ENCODE peak calls at places on chromosomes 7 and 10, in six cellular contexts. One of them, this sample, is unnamed.

GRCh38 chr10:131314799-131315198 is 3.3 kb upstream of the TCERG1L start:
- DNase-seq in IMR-90: no peak
- DNase-seq in GM23248: no peak
- DNase-seq in CD8-positive, alpha-beta T cell: no peak
- DNase-seq in mesenchymal stem cell: no peak
- DNase-seq in NT2/D1: no peak
- DNase-seq in this sample: no peak

GRCh38 chr10:32446701-32447406 is 914 bp downstream of the CCDC7 start:
- DNase-seq in IMR-90: peak; percentile 22
- DNase-seq in NT2/D1: peak; percentile 0
- DNase-seq in GM23248: peak; percentile 72
- DNase-seq in mesenchymal stem cell: peak; percentile 5
- DNase-seq in CD8-positive, alpha-beta T cell: no peak
- DNase-seq in this sample: peak; percentile 80

GRCh38 chr7:18573410-18574234 is 78.1 kb downstream of the HDAC9 start:
- DNase-seq in mesenchymal stem cell: no peak
- DNase-seq in NT2/D1: no peak
- DNase-seq in GM23248: no peak
- DNase-seq in IMR-90: no peak
- DNase-seq in CD8-positive, alpha-beta T cell: no peak
- DNase-seq in this sample: no peak

GRCh38 chr10:97173036-97173435 is 12.7 kb downstream of the SLIT1 start:
- DNase-seq in GM23248: no peak
- DNase-seq in mesenchymal stem cell: no peak
- DNase-seq in IMR-90: no peak
- DNase-seq in NT2/D1: no peak
- DNase-seq in CD8-positive, alpha-beta T cell: no peak
- DNase-seq in this sample: no peak

GRCh38 chr7:98957766-98958165 is 79.4 kb downstream of the TRRAP start:
- DNase-seq in mesenchymal stem cell: no peak
- DNase-seq in IMR-90: no peak
- DNase-seq in GM23248: no peak
- DNase-seq in NT2/D1: no peak
- DNase-seq in CD8-positive, alpha-beta T cell: no peak
- DNase-seq in this sample: no peak

GRCh38 chr7:37201003-37201875 is 247.4 kb downstream of the ELMO1 start:
- DNase-seq in GM23248: peak; percentile 85
- DNase-seq in IMR-90: peak; percentile 68
- DNase-seq in CD8-positive, alpha-beta T cell: peak; percentile 55
- DNase-seq in mesenchymal stem cell: peak; percentile 82
- DNase-seq in NT2/D1: peak; percentile 85
- DNase-seq in this sample: peak; percentile 49

GRCh38 chr10:131874991-131875451 is 25.8 kb upstream of the PPP2R2D start:
- DNase-seq in NT2/D1: peak; percentile 61
- DNase-seq in CD8-positive, alpha-beta T cell: peak; percentile 45
- DNase-seq in GM23248: peak; percentile 89
- DNase-seq in mesenchymal stem cell: peak; percentile 74
- DNase-seq in IMR-90: peak; percentile 72
- DNase-seq in this sample: peak; percentile 89

GRCh38 chr10:23834096-23834495 is 374.8 kb upstream of the KIAA1217 start:
- DNase-seq in GM23248: no peak
- DNase-seq in CD8-positive, alpha-beta T cell: no peak
- DNase-seq in NT2/D1: no peak
- DNase-seq in IMR-90: no peak
- DNase-seq in mesenchymal stem cell: no peak
- DNase-seq in this sample: no peak

GRCh38 chr7:36232555-36232954 is 79.5 kb downstream of the EEPD1 start:
- DNase-seq in IMR-90: no peak
- DNase-seq in CD8-positive, alpha-beta T cell: no peak
- DNase-seq in GM23248: no peak
- DNase-seq in mesenchymal stem cell: no peak
- DNase-seq in NT2/D1: no peak
- DNase-seq in this sample: no peak

GRCh38 chr7:116801092-116801710 is 61.2 kb upstream of the CAPZA2 start:
- DNase-seq in IMR-90: peak; percentile 87
- DNase-seq in CD8-positive, alpha-beta T cell: no peak
- DNase-seq in GM23248: peak; percentile 89
- DNase-seq in mesenchymal stem cell: peak; percentile 68
- DNase-seq in NT2/D1: no peak
- DNase-seq in this sample: no peak

GRCh38 chr7:72445075-72445474 is 32.9 kb upstream of the CALN1 start:
- DNase-seq in NT2/D1: no peak
- DNase-seq in mesenchymal stem cell: no peak
- DNase-seq in CD8-positive, alpha-beta T cell: no peak
- DNase-seq in GM23248: no peak
- DNase-seq in IMR-90: no peak
- DNase-seq in this sample: no peak

GRCh38 chr10:14383266-14383665 is 52.5 kb upstream of the FRMD4A start:
- DNase-seq in IMR-90: peak; percentile 60
- DNase-seq in NT2/D1: no peak
- DNase-seq in mesenchymal stem cell: peak; percentile 17
- DNase-seq in GM23248: peak; percentile 25
- DNase-seq in CD8-positive, alpha-beta T cell: no peak
- DNase-seq in this sample: peak; percentile 19

GRCh38 chr7:96329189-96329588 is 7.3 kb upstream of the SLC25A13 start:
- DNase-seq in IMR-90: no peak
- DNase-seq in CD8-positive, alpha-beta T cell: no peak
- DNase-seq in NT2/D1: no peak
- DNase-seq in GM23248: no peak
- DNase-seq in mesenchymal stem cell: no peak
- DNase-seq in this sample: peak; percentile 43

GRCh38 chr7:92461027-92462003 is 14.0 kb downstream of the GATAD1 start:
- DNase-seq in CD8-positive, alpha-beta T cell: peak; percentile 14
- DNase-seq in GM23248: peak; percentile 71
- DNase-seq in mesenchymal stem cell: peak; percentile 51
- DNase-seq in IMR-90: peak; percentile 38
- DNase-seq in NT2/D1: no peak
- DNase-seq in this sample: peak; percentile 63

GRCh38 chr10:1736972-1737221 is 428 bp downstream of the ADARB2 start:
- DNase-seq in NT2/D1: no peak
- DNase-seq in mesenchymal stem cell: no peak
- DNase-seq in CD8-positive, alpha-beta T cell: no peak
- DNase-seq in GM23248: no peak
- DNase-seq in IMR-90: no peak
- DNase-seq in this sample: no peak

GRCh38 chr7:74061840-74062539 is 21.6 kb upstream of the LIMK1 start:
- DNase-seq in CD8-positive, alpha-beta T cell: peak; percentile 71
- DNase-seq in NT2/D1: no peak
- DNase-seq in mesenchymal stem cell: peak; percentile 93
- DNase-seq in GM23248: peak; percentile 97
- DNase-seq in IMR-90: peak; percentile 91
- DNase-seq in this sample: no peak

GRCh38 chr7:130888017-130888371 is 154.0 kb upstream of the KLF14 start:
- DNase-seq in IMR-90: no peak
- DNase-seq in CD8-positive, alpha-beta T cell: no peak
- DNase-seq in GM23248: peak; percentile 72
- DNase-seq in mesenchymal stem cell: peak; percentile 64
- DNase-seq in NT2/D1: no peak
- DNase-seq in this sample: no peak

GRCh38 chr7:29196191-29196590 is 1.6 kb downstream of the CHN2 start:
- DNase-seq in IMR-90: no peak
- DNase-seq in CD8-positive, alpha-beta T cell: no peak
- DNase-seq in mesenchymal stem cell: no peak
- DNase-seq in NT2/D1: no peak
- DNase-seq in GM23248: no peak
- DNase-seq in this sample: no peak

GRCh38 chr7:57772126-57772924 is 322.3 kb downstream of the ZNF716 start:
- DNase-seq in CD8-positive, alpha-beta T cell: no peak
- DNase-seq in NT2/D1: no peak
- DNase-seq in IMR-90: no peak
- DNase-seq in GM23248: no peak
- DNase-seq in mesenchymal stem cell: no peak
- DNase-seq in this sample: no peak

GRCh38 chr7:57774300-57774699 is 324.3 kb downstream of the ZNF716 start:
- DNase-seq in NT2/D1: no peak
- DNase-seq in CD8-positive, alpha-beta T cell: no peak
- DNase-seq in GM23248: no peak
- DNase-seq in IMR-90: no peak
- DNase-seq in mesenchymal stem cell: no peak
- DNase-seq in this sample: no peak

GRCh38 chr7:57769958-57770357 is 320.0 kb downstream of the ZNF716 start:
- DNase-seq in GM23248: no peak
- DNase-seq in CD8-positive, alpha-beta T cell: no peak
- DNase-seq in IMR-90: no peak
- DNase-seq in mesenchymal stem cell: no peak
- DNase-seq in NT2/D1: no peak
- DNase-seq in this sample: no peak

DNA sequence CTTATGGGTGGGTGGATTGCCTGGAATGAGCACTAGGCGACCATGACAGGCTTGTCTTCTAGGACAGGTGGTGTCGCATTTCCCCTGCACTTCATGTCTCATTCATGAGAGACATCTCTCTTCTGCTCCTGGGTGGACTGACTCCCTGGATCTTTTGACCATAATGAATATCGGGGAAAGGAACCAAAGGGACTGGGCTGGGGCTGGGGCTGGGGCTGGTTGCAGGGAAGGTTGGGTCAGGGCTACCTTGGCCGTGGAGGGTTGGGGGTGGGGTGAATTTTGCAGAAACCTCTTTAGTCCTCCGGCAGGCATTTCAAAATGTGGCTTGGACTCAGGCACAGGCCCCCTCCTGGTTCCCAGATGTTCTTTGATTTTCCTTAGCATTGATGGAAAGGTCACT is 319.2 kb downstream of the ZNF716 start:
- DNase-seq in mesenchymal stem cell: no peak
- DNase-seq in CD8-positive, alpha-beta T cell: no peak
- DNase-seq in GM23248: no peak
- DNase-seq in NT2/D1: no peak
- DNase-seq in IMR-90: no peak
- DNase-seq in this sample: no peak
- H3K36me3 ChIP-seq in mesenchymal stem cell: no peaks in the 10 kb centered on the region
- H3K36me3 ChIP-seq in CD8-positive, alpha-beta T cell: no peaks in the 10 kb centered on the region
- H3K36me3 ChIP-seq in GM23248: no peaks in the 10 kb centered on the region
- H3K36me3 ChIP-seq in NT2/D1: no peaks in the 10 kb centered on the region
- H3K36me3 ChIP-seq in IMR-90: no peaks in the 10 kb centered on the region
- H3K36me3 ChIP-seq in this sample: no peaks in the 10 kb centered on the region

GRCh38 chr7:14218338-14218737 is 228.9 kb upstream of the ETV1 start:
- DNase-seq in mesenchymal stem cell: no peak
- DNase-seq in CD8-positive, alpha-beta T cell: no peak
- DNase-seq in GM23248: no peak
- DNase-seq in IMR-90: no peak
- DNase-seq in NT2/D1: no peak
- DNase-seq in this sample: no peak
- H3K4me3 ChIP-seq in mesenchymal stem cell: no peak overlapping the region
- H3K4me3 ChIP-seq in CD8-positive, alpha-beta T cell: no peak overlapping the region
- H3K4me3 ChIP-seq in GM23248: no peak overlapping the region
- H3K4me3 ChIP-seq in IMR-90: no peak overlapping the region
- H3K4me3 ChIP-seq in NT2/D1: no peak overlapping the region
- H3K4me3 ChIP-seq in this sample: no peak overlapping the region

GRCh38 chr7:148790850-148791249 is 92.1 kb downstream of the CUL1 start:
- DNase-seq in CD8-positive, alpha-beta T cell: no peak
- DNase-seq in GM23248: no peak
- DNase-seq in mesenchymal stem cell: no peak
- DNase-seq in IMR-90: no peak
- DNase-seq in NT2/D1: no peak
- DNase-seq in this sample: no peak
- H3K36me3 ChIP-seq in CD8-positive, alpha-beta T cell: peaks cover 48% of the 10 kb centered on the region
- H3K36me3 ChIP-seq in GM23248: peaks cover 76% of the 10 kb centered on the region
- H3K36me3 ChIP-seq in mesenchymal stem cell: peaks cover 93% of the 10 kb centered on the region
- H3K36me3 ChIP-seq in IMR-90: peaks cover 49% of the 10 kb centered on the region
- H3K36me3 ChIP-seq in NT2/D1: peaks cover 83% of the 10 kb centered on the region
- H3K36me3 ChIP-seq in this sample: peaks cover 95% of the 10 kb centered on the region

GRCh38 chr7:38744746-38745145 is 113.6 kb upstream of the AMPH start:
- DNase-seq in CD8-positive, alpha-beta T cell: no peak
- DNase-seq in mesenchymal stem cell: no peak
- DNase-seq in NT2/D1: no peak
- DNase-seq in IMR-90: peak; percentile 78
- DNase-seq in GM23248: peak; percentile 84
- DNase-seq in this sample: no peak
- H3K4me3 ChIP-seq in CD8-positive, alpha-beta T cell: no peak overlapping the region
- H3K4me3 ChIP-seq in mesenchymal stem cell: no peak overlapping the region
- H3K4me3 ChIP-seq in NT2/D1: no peak overlapping the region
- H3K4me3 ChIP-seq in IMR-90: no peak overlapping the region
- H3K4me3 ChIP-seq in GM23248: no peak overlapping the region
- H3K4me3 ChIP-seq in this sample: no peak overlapping the region

DNA sequence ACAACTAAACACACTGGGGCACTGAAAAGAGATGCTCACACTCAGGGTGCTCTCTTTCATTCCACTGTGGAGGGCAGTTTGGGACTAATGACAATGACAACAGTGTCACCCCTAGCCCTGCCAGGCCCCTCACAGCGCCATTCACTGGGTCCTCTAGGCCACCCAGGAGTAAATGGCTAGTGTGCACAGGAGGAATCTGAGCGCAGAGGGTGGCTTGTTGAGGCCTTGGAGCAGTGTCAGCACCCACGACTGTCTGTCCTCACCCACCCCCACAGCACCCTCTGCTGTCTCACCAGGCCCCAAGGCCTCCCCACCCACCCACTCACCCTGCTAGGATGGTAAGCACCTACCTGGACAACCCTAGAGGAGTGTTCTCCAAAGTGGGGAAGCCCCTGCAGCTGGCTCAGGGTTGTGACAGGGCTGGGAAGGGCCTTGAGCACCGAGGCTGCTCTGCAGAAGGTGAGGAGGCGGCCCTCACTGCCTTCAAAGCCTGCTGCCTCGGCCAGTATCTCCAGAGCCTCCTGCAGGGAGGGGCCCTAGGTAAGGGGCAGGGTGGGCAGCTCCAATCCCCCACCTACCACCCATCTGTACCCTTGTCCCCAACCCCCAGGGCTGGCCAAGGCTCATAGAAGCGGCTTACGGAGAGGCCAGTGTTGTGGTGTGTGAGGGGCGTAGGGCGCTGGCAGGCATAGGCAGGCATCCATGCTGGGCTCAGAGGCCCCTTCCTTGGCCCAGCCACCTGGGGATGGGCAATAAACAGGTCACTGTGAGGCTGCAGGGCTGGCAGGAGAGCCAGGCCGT is 2.9 kb downstream of the POLM start:
- DNase-seq in GM23248: no peak
- DNase-seq in mesenchymal stem cell: no peak
- DNase-seq in CD8-positive, alpha-beta T cell: no peak
- DNase-seq in IMR-90: no peak
- DNase-seq in NT2/D1: no peak
- DNase-seq in this sample: no peak
- H3K36me3 ChIP-seq in GM23248: no peaks in the 10 kb centered on the region
- H3K36me3 ChIP-seq in mesenchymal stem cell: peaks cover 66% of the 10 kb centered on the region
- H3K36me3 ChIP-seq in CD8-positive, alpha-beta T cell: peaks cover 55% of the 10 kb centered on the region
- H3K36me3 ChIP-seq in IMR-90: peaks cover 46% of the 10 kb centered on the region
- H3K36me3 ChIP-seq in NT2/D1: peaks cover 58% of the 10 kb centered on the region
- H3K36me3 ChIP-seq in this sample: peaks cover 25% of the 10 kb centered on the region

GRCh38 chr10:60711496-60711895 is 66.8 kb upstream of the CDK1 start:
- DNase-seq in IMR-90: no peak
- DNase-seq in CD8-positive, alpha-beta T cell: no peak
- DNase-seq in GM23248: no peak
- DNase-seq in NT2/D1: no peak
- DNase-seq in mesenchymal stem cell: no peak
- DNase-seq in this sample: no peak
- H3K4me3 ChIP-seq in IMR-90: no peak overlapping the region
- H3K4me3 ChIP-seq in CD8-positive, alpha-beta T cell: no peak overlapping the region
- H3K4me3 ChIP-seq in GM23248: no peak overlapping the region
- H3K4me3 ChIP-seq in NT2/D1: no peak overlapping the region
- H3K4me3 ChIP-seq in mesenchymal stem cell: no peak overlapping the region
- H3K4me3 ChIP-seq in this sample: no peak overlapping the region

GRCh38 chr7:70764004-70764691 is 367.8 kb upstream of the GALNT17 start:
- DNase-seq in mesenchymal stem cell: no peak
- DNase-seq in GM23248: no peak
- DNase-seq in NT2/D1: no peak
- DNase-seq in CD8-positive, alpha-beta T cell: no peak
- DNase-seq in IMR-90: no peak
- DNase-seq in this sample: no peak
- H3K36me3 ChIP-seq in mesenchymal stem cell: peaks cover 39% of the 10 kb centered on the region
- H3K36me3 ChIP-seq in GM23248: no peaks in the 10 kb centered on the region
- H3K36me3 ChIP-seq in NT2/D1: peaks cover 56% of the 10 kb centered on the region
- H3K36me3 ChIP-seq in CD8-positive, alpha-beta T cell: no peaks in the 10 kb centered on the region
- H3K36me3 ChIP-seq in IMR-90: peaks cover 4% of the 10 kb centered on the region
- H3K36me3 ChIP-seq in this sample: no peaks in the 10 kb centered on the region

This sample was measured in A673.